ENCODE peak calls at places on chromosomes 2 and 18, in ten cellular contexts. G is epithelial cell of esophagus; U is CD8-positive, alpha-beta T cell; O is caudate nucleus; R is brain microvascular endothelial cell; F is adrenal gland; V is NCI-H1105; J is T-helper 2 cell; Z is fibroblast of lung; N is neural crest cell. T is an unnamed sample.

GRCh38 chr2:220575963-220576362 is 948.5 kb downstream of the SLC4A3 start:
- DNase-seq in G (no peak), U (no peak), O (no peak), R (no peak), F (no peak), V (no peak), J (no peak), Z (peak; percentile 84), N (no peak), T (no peak)

GRCh38 chr2:24806660-24807036 is 13.4 kb downstream of the CENPO start:
- DNase-seq in G (no peak), U (no peak), O (no peak), R (no peak), F (no peak), V (no peak), J (no peak), Z (no peak), N (no peak), T (no peak)

GRCh38 chr2:228318218-228318617 is 136.7 kb upstream of the SPHKAP start:
- DNase-seq in G (peak; percentile 11), U (no peak), O (no peak), R (no peak), F (peak; percentile 70), V (peak; percentile 23), J (no peak), Z (no peak), N (peak; percentile 32), T (peak; percentile 55)

GRCh38 chr2:223260681-223261080 is 208.7 kb downstream of the KCNE4 start:
- DNase-seq in G (peak; percentile 74), U (no peak), O (no peak), R (no peak), F (no peak), V (no peak), J (no peak), Z (peak; percentile 62), N (no peak), T (no peak)

GRCh38 chr2:24870891-24871705 is 48.9 kb downstream of the ADCY3 start:
- DNase-seq in G (no peak), U (no peak), O (no peak), R (peak; percentile 55), F (no peak), V (no peak), J (no peak), Z (no peak), N (no peak), T (no peak)

GRCh38 chr18:79940814-79941472 is 10.5 kb downstream of the SLC66A2 start:
- DNase-seq in G (no peak), U (no peak), O (no peak), R (no peak), F (no peak), V (no peak), J (no peak), Z (no peak), N (no peak), T (peak; percentile 4)

GRCh38 chr2:101473911-101474751 is 781 bp downstream of the RFX8 start:
- DNase-seq in G (peak; percentile 16), U (peak; percentile 2), O (peak; percentile 70), R (peak; percentile 36), F (peak; percentile 7), V (peak; percentile 28), J (no peak), Z (peak; percentile 66), N (peak; percentile 44), T (peak; percentile 58)

GRCh38 chr2:162092656-162093556 is 18.9 kb upstream of the DPP4 start:
- DNase-seq in G (peak; percentile 98), U (no peak), O (peak; percentile 31), R (peak; percentile 92), F (peak; percentile 48), V (no peak), J (no peak), Z (peak; percentile 97), N (no peak), T (no peak)

GRCh38 chr2:241858206-241859016 is at the start of gene PDCD1:
- DNase-seq in G (no peak), U (peak; percentile 16), O (no peak), R (no peak), F (no peak), V (no peak), J (peak; percentile 47), Z (no peak), N (no peak), T (peak; percentile 61)

GRCh38 chr2:234603619-234604018 is 106.7 kb upstream of the ARL4C start:
- DNase-seq in G (no peak), U (no peak), O (no peak), R (no peak), F (no peak), V (no peak), J (no peak), Z (no peak), N (no peak), T (no peak)

GRCh38 chr18:74476154-74476553 is 19.0 kb upstream of the DIPK1C start:
- DNase-seq in G (no peak), U (no peak), O (peak; percentile 62), R (peak; percentile 19), F (peak; percentile 10), V (no peak), J (no peak), Z (no peak), N (peak; percentile 64), T (no peak)

GRCh38 chr2:168160897-168161296 is 86.5 kb downstream of the STK39 start:
- DNase-seq in G (peak; percentile 30), U (no peak), O (no peak), R (no peak), F (no peak), V (no peak), J (no peak), Z (no peak), N (no peak), T (no peak)

GRCh38 chr2:111134082-111134481 is 13.4 kb downstream of the BCL2L11 start:
- DNase-seq in G (no peak), U (no peak), O (no peak), R (no peak), F (no peak), V (no peak), J (no peak), Z (no peak), N (no peak), T (no peak)

GRCh38 chr2:127197475-127198385 is 22.4 kb downstream of the CYP27C1 start:
- DNase-seq in G (peak; percentile 76), U (peak; percentile 18), O (no peak), R (peak; percentile 68), F (peak; percentile 70), V (peak; percentile 48), J (no peak), Z (peak; percentile 51), N (peak; percentile 76), T (peak; percentile 91)

GRCh38 chr18:58364867-58365533 is 263.9 kb downstream of the ALPK2 start:
- DNase-seq in G (no peak), U (no peak), O (no peak), R (peak; percentile 85), F (no peak), V (no peak), J (no peak), Z (peak; percentile 89), N (no peak), T (no peak)

GRCh38 chr18:58416704-58417683 is 211.9 kb downstream of the ALPK2 start:
- DNase-seq in G (no peak), U (no peak), O (no peak), R (peak; percentile 37), F (no peak), V (no peak), J (no peak), Z (peak; percentile 83), N (no peak), T (no peak)

GRCh38 chr2:202831241-202831997 is 40.1 kb downstream of the ICA1L start:
- DNase-seq in G (peak; percentile 61), U (peak; percentile 27), O (no peak), R (peak; percentile 29), F (peak; percentile 72), V (no peak), J (peak; percentile 42), Z (peak; percentile 60), N (peak; percentile 35), T (peak; percentile 32)

GRCh38 chr2:213238753-213239591 is 45.3 kb upstream of the SPAG16 start:
- DNase-seq in G (peak; percentile 75), U (no peak), O (no peak), R (peak; percentile 85), F (peak; percentile 10), V (no peak), J (no peak), Z (peak; percentile 96), N (no peak), T (no peak)

GRCh38 chr2:10287766-10288165 is 14.9 kb upstream of the HPCAL1 start:
- DNase-seq in G (no peak), U (no peak), O (no peak), R (no peak), F (no peak), V (no peak), J (no peak), Z (no peak), N (no peak), T (no peak)

GRCh38 chr2:159755014-159755413 is 42.7 kb downstream of the MARCHF7 start:
- DNase-seq in G (no peak), U (no peak), O (no peak), R (no peak), F (no peak), V (no peak), J (no peak), Z (no peak), N (no peak), T (no peak)

GRCh38 chr2:64211471-64211870 is 67.3 kb upstream of the PELI1 start:
- DNase-seq in G (no peak), U (no peak), O (no peak), R (no peak), F (no peak), V (no peak), J (no peak), Z (no peak), N (no peak), T (no peak)

GRCh38 chr2:227191367-227191766 is 26.9 kb downstream of the COL4A3 start:
- DNase-seq in G (no peak), U (no peak), O (no peak), R (peak; percentile 57), F (peak; percentile 48), V (no peak), J (no peak), Z (peak; percentile 46), N (peak; percentile 3), T (no peak)

GRCh38 chr2:3001595-3002184 is 375.9 kb downstream of the EIPR1 start:
- DNase-seq in G (no peak), U (no peak), O (no peak), R (no peak), F (peak; percentile 54), V (no peak), J (no peak), Z (no peak), N (no peak), T (no peak)

GRCh38 chr2:136444323-136444722 is 321.0 kb upstream of the THSD7B start:
- DNase-seq in G (no peak), U (no peak), O (no peak), R (no peak), F (no peak), V (no peak), J (no peak), Z (no peak), N (no peak), T (no peak)

GRCh38 chr2:189408294-189408693 is 33.0 kb upstream of the WDR75 start:
- DNase-seq in G (no peak), U (no peak), O (no peak), R (no peak), F (no peak), V (no peak), J (no peak), Z (no peak), N (no peak), T (no peak)

GRCh38 chr2:204234879-204235278 is 298.3 kb downstream of the ICOS start:
- DNase-seq in G (no peak), U (no peak), O (no peak), R (peak; percentile 11), F (no peak), V (no peak), J (no peak), Z (peak; percentile 62), N (no peak), T (no peak)

GRCh38 chr18:34773961-34774754 is 64.1 kb downstream of the DTNA start:
- DNase-seq in G (peak; percentile 77), U (no peak), O (peak; percentile 31), R (peak; percentile 29), F (peak; percentile 74), V (peak; percentile 79), J (no peak), Z (peak; percentile 76), N (no peak), T (no peak)

GRCh38 chr2:46296216-46296839 is 879 bp upstream of the EPAS1 start:
- DNase-seq in G (peak; percentile 40), U (no peak), O (peak; percentile 21), R (no peak), F (peak; percentile 55), V (no peak), J (no peak), Z (no peak), N (no peak), T (peak; percentile 71)

T was measured in mucosa of descending colon.